ENCODE peak calls at places on chromosomes 2 and 18, in seven cellular contexts. Q is psoas muscle, H is neural progenitor cell, P is bronchial epithelial cell, R is HCT116, K is uterus, X is fibroblast of villous mesenchyme. B is an unnamed sample.

GRCh38 chr2:187499941-187500532 is 52.0 kb upstream of the CALCRL start:
- DNase-seq in H (peak), R (peak), P (peak), X (peak), K (peak), Q (peak), B (peak)

GRCh38 chr2:44941551-44942234 is at the start of gene SIX3:
- DNase-seq in H (peak), R (peak), Q (no peak), P (no peak), X (no peak), K (no peak), B (peak)

GRCh38 chr18:48635806-48636205 is 97.0 kb downstream of the CTIF start:
- DNase-seq in X (no peak), H (no peak), Q (no peak), P (no peak), R (no peak), K (no peak), B (no peak)

GRCh38 chr2:127608061-127609011 is 37.6 kb upstream of the GPR17 start:
- DNase-seq in Q (no peak), X (no peak), P (no peak), H (no peak), R (no peak), K (no peak), B (no peak)

GRCh38 chr18:59621027-59621426 is 76.2 kb downstream of the CCBE1 start:
- DNase-seq in H (no peak), R (no peak), P (peak), Q (no peak), K (no peak), X (no peak), B (no peak)

GRCh38 chr2:167581961-167582574 is 665.3 kb downstream of the STK39 start:
- DNase-seq in X (peak), K (no peak), Q (no peak), R (no peak), H (no peak), P (no peak), B (no peak)

GRCh38 chr2:137881711-137882110 is 82.6 kb upstream of the HNMT start:
- DNase-seq in X (no peak), Q (no peak), P (no peak), K (no peak), R (no peak), H (no peak), B (no peak)

GRCh38 chr2:211745295-211746097 is 793.1 kb downstream of the ERBB4 start:
- DNase-seq in Q (peak), X (peak), H (peak), R (peak), K (no peak), P (peak), B (peak)

GRCh38 chr2:68807821-68808266 is 63.4 kb downstream of the BMP10 start:
- DNase-seq in P (peak), R (no peak), H (no peak), Q (no peak), K (no peak), X (peak), B (peak)

GRCh38 chr2:230225486-230225885 is at the start of gene SP140:
- DNase-seq in R (no peak), K (no peak), X (no peak), H (no peak), Q (no peak), P (no peak), B (no peak)

GRCh38 chr2:27182346-27182745 is 29.5 kb upstream of the ATRAID start:
- DNase-seq in K (no peak), Q (no peak), P (no peak), X (peak), H (no peak), R (no peak), B (peak)

GRCh38 chr18:6881034-6881800 is 151.7 kb downstream of the ARHGAP28 start:
- DNase-seq in X (peak), Q (no peak), K (peak), P (no peak), H (peak), R (no peak), B (peak)

GRCh38 chr2:17878222-17879136 is at the start of gene KCNS3:
- DNase-seq in K (peak), P (no peak), H (peak), R (no peak), X (peak), Q (peak), B (peak)

GRCh38 chr18:23498062-23498582 is 5.2 kb upstream of the RMC1 start:
- DNase-seq in R (no peak), P (no peak), Q (no peak), X (no peak), H (no peak), K (no peak), B (no peak)

GRCh38 chr2:24756789-24757188 is 36.4 kb downstream of the PTRHD1 start:
- DNase-seq in H (no peak), K (no peak), P (no peak), Q (no peak), R (no peak), X (no peak), B (no peak)

GRCh38 chr18:43486462-43486861 is 209.2 kb upstream of the SYT4 start:
- DNase-seq in Q (no peak), H (peak), P (no peak), X (no peak), K (no peak), R (peak), B (no peak)

GRCh38 chr2:54204476-54204875 is 51.6 kb downstream of the TSPYL6 start:
- DNase-seq in H (no peak), P (no peak), K (no peak), Q (no peak), R (no peak), X (no peak), B (peak)

GRCh38 chr18:3054785-3055184 is 41.8 kb upstream of the LPIN2 start:
- DNase-seq in K (no peak), R (no peak), Q (no peak), H (no peak), X (no peak), P (peak), B (no peak)

GRCh38 chr2:83695037-83695436 is 764.0 kb downstream of the SUCLG1 start:
- DNase-seq in P (no peak), X (no peak), K (no peak), R (no peak), H (no peak), Q (no peak), B (no peak)

GRCh38 chr18:74380916-74381315 is 65.3 kb downstream of the C18orf63 start:
- DNase-seq in P (no peak), R (no peak), H (no peak), Q (no peak), K (no peak), X (no peak), B (no peak)

GRCh38 chr2:110729106-110729505 is 3.3 kb upstream of the ACOXL start:
- DNase-seq in H (peak), X (no peak), P (no peak), R (no peak), Q (no peak), K (no peak), B (no peak)

GRCh38 chr2:82526267-82526666 is 1932.8 kb downstream of the SUCLG1 start:
- DNase-seq in K (no peak), H (no peak), Q (no peak), P (no peak), R (no peak), X (no peak), B (no peak)

GRCh38 chr2:217995741-217996141 is 7.1 kb downstream of the TNS1 start:
- DNase-seq in P (no peak), K (peak), Q (peak), R (no peak), H (no peak), X (peak), B (peak)

GRCh38 chr2:127400533-127400896 is 12.7 kb upstream of the MAP3K2 start:
- DNase-seq in H (no peak), R (no peak), K (no peak), Q (no peak), P (peak), X (no peak), B (no peak)

DNA sequence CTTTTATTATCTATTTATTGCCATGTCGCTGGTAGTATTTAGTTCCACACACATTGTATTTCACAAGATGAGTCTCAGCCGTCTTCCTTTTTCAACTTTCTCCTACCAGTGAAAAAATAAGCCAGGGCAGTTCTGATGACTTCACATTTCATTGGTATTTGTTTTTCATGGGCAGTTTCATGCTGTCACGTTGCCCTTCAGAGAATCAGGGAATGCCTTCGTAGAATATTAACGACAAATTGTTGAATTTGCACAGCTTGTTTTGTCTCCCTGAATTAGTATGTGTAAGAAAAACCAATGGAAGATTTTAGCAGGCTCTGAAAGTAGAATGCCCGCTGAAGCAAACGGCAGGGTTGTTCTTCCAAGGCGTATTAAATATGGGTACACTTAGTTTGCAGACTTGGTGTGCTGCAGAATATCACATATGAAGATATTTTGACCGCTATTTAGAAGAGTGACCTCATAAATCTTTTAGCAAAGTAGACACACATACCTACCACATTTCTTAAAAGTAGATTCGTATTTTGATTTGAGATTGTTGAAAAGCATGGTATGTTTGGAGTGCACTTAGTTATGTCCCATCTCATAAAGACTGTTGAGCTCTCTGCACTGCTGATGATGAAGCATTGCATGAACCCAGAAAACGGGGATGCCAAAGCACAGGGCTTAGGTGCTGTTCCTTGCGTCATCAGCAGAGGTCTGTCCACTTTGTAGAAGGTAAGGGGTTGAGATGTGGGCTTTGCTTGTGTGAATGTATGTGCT is 2.9 kb downstream of the NEDD4L start:
- DNase-seq in K (no peak), P (peak), X (no peak), H (no peak), R (no peak), Q (no peak), B (no peak)
- H3K4me3 ChIP-seq in K (no peak), P (no peak), X (no peak), H (peak), R (no peak), Q (no peak), B (no peak)

GRCh38 chr2:213159768-213160167 is 8.4 kb upstream of the IKZF2 start:
- DNase-seq in H (no peak), K (no peak), P (no peak), R (no peak), X (no peak), Q (no peak), B (no peak)
- TF ChIP-seq CTCF in H (no peak), K (no peak), P (no peak), R (no peak), X (no peak), Q (no peak), B (no peak)

GRCh38 chr2:73896362-73897239 is 3.8 kb downstream of the ACTG2 start:
- DNase-seq in P (no peak), K (no peak), Q (no peak), H (no peak), X (peak), R (no peak), B (peak)

GRCh38 chr2:73895473-73895872 is 2.7 kb downstream of the ACTG2 start:
- DNase-seq in Q (no peak), K (no peak), X (no peak), H (no peak), R (no peak), P (no peak), B (no peak)

GRCh38 chr2:73897934-73898333 is 5.1 kb downstream of the ACTG2 start:
- DNase-seq in K (no peak), H (no peak), R (no peak), Q (no peak), P (no peak), X (no peak), B (no peak)

GRCh38 chr2:73894877-73895276 is 2.1 kb downstream of the ACTG2 start:
- DNase-seq in H (no peak), P (no peak), Q (no peak), R (no peak), X (no peak), K (no peak), B (no peak)

GRCh38 chr2:73897240-73897583 is 4.4 kb downstream of the ACTG2 start:
- DNase-seq in X (no peak), K (no peak), H (peak), R (no peak), Q (no peak), P (no peak), B (no peak)
- H3K4me3 ChIP-seq in X (no peak), K (peak), H (no peak), R (no peak), Q (no peak), P (no peak), B (no peak)

GRCh38 chr2:155250800-155251199 is 552.3 kb downstream of the KCNJ3 start:
- DNase-seq in Q (no peak), X (no peak), R (peak), H (peak), P (peak), K (no peak), B (no peak)
- TF ChIP-seq CTCF in Q (no peak), X (peak), R (peak), H (peak), P (peak), K (no peak), B (no peak)

GRCh38 chr2:104847821-104848160 is 6.1 kb upstream of the POU3F3 start:
- DNase-seq in K (no peak), P (no peak), R (no peak), H (no peak), X (no peak), Q (no peak), B (no peak)

GRCh38 chr2:104844813-104845551 is 8.9 kb upstream of the POU3F3 start:
- DNase-seq in Q (no peak), R (no peak), H (peak), K (no peak), X (no peak), P (no peak), B (no peak)

GRCh38 chr2:104846955-104847820 is 6.7 kb upstream of the POU3F3 start:
- DNase-seq in P (no peak), R (no peak), X (no peak), H (peak), Q (no peak), K (no peak), B (no peak)

GRCh38 chr2:104845552-104845931 is 8.4 kb upstream of the POU3F3 start:
- DNase-seq in X (no peak), P (no peak), Q (no peak), H (peak), K (no peak), R (no peak), B (no peak)

DNA sequence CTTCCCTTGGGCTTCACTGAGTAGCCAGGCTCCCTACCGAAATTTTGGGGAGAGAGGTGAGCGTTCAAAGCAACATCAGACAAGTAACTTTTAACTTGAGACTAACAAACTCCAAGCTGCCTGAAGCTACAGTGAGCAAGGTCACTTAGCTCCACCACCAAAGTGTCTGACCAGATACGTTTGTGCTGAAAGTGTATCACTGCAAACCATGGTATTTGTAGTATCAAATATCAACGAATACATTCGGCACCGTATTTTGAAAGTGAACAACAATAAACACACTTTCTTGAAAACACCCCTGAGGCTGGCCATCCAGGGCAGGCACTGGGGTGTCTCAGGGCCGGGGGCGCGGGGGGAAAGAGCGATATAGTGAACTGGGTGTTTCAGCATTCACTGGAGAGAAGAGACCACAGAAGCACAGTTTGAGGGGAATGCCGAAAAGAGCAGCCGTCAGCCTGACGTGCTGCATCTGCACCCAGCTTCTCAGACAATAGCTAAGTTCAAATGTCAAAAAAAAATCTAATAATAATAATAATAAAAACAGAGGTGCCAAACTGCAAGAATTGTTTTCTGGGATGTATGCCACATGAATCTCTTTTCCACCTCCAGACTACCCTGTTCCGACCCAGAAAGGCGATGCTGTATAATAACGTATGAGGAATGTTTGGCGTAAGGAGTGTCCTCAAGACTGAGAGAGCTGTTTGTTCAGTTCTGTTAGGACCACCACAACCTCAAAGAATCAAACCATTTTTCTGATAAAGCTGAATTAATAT is 7.5 kb upstream of the POU3F3 start:
- DNase-seq in H (no peak), R (no peak), X (no peak), K (no peak), Q (no peak), P (no peak), B (no peak)
- H3K4me3 ChIP-seq in H (peak), R (no peak), X (no peak), K (no peak), Q (no peak), P (no peak), B (no peak)

GRCh38 chr18:32328379-32328778 is 138.5 kb downstream of the MEP1B start:
- DNase-seq in R (no peak), H (no peak), K (no peak), Q (no peak), P (peak), X (no peak), B (peak)
- TF ChIP-seq CTCF in R (no peak), H (no peak), K (no peak), Q (no peak), P (no peak), X (no peak), B (no peak)

GRCh38 chr2:32940598-32940997 is 6.2 kb upstream of the LTBP1 start:
- DNase-seq in H (no peak), R (no peak), P (no peak), X (no peak), K (no peak), Q (no peak), B (no peak)

GRCh38 chr2:32941944-32942690 is 4.6 kb upstream of the LTBP1 start:
- DNase-seq in X (no peak), R (no peak), Q (no peak), K (no peak), P (no peak), H (no peak), B (no peak)

GRCh38 chr2:32933756-32934095 is 13.0 kb upstream of the LTBP1 start:
- DNase-seq in K (no peak), R (no peak), X (no peak), P (no peak), H (no peak), Q (no peak), B (no peak)

GRCh38 chr2:32938934-32939333 is 7.8 kb upstream of the LTBP1 start:
- DNase-seq in K (no peak), H (no peak), P (no peak), X (no peak), Q (no peak), R (no peak), B (no peak)

GRCh38 chr2:32937602-32938450 is 8.9 kb upstream of the LTBP1 start:
- DNase-seq in K (no peak), H (peak), Q (no peak), X (peak), P (peak), R (peak), B (no peak)
- H3K4me3 ChIP-seq in K (no peak), H (peak), Q (no peak), X (no peak), P (no peak), R (no peak), B (no peak)

DNA sequence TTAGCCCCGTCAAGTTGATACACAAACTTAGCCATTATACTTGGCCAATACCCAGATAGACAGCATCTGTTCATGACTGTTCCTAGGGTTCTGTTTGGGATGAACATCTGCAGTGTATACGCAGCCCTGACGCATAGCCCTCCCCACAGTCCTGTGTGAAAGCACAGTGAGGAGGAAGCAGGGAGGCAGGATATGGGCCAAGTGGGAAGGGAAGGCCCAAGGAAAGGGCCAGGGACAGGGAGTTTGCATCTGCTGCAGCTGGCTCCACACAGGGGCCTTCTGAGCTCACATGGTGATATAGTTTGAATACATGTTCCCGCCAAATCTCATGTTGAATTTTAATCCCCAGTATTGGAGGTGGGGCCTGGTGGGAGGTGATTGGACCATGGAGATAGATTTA is 80.2 kb downstream of the CMPK2 start:
- DNase-seq in X (no peak), R (no peak), H (no peak), Q (no peak), P (no peak), K (no peak), B (no peak)
- TF ChIP-seq CTCF in X (no peak), R (no peak), H (no peak), Q (no peak), P (no peak), K (no peak), B (no peak)

GRCh38 chr18:32769242-32770180 is 3.3 kb downstream of the KLHL14 start:
- DNase-seq in X (no peak), P (no peak), K (no peak), R (no peak), Q (peak), H (peak), B (no peak)
- H3K4me3 ChIP-seq in X (no peak), P (no peak), K (no peak), R (no peak), Q (peak), H (peak), B (no peak)

GRCh38 chr2:112960230-112960825 is 17.5 kb upstream of the IL36G start:
- DNase-seq in K (no peak), X (no peak), H (no peak), P (no peak), Q (no peak), R (no peak), B (no peak)

GRCh38 chr2:112958428-112959108 is 19.2 kb upstream of the IL36G start:
- DNase-seq in H (peak), P (peak), X (peak), Q (no peak), R (peak), K (no peak), B (peak)

GRCh38 chr2:112957511-112957910 is 20.3 kb upstream of the IL36G start:
- DNase-seq in H (no peak), K (no peak), Q (no peak), R (no peak), X (no peak), P (no peak), B (no peak)

GRCh38 chr2:112962308-112963175 is 15.3 kb upstream of the IL36G start:
- DNase-seq in Q (no peak), H (no peak), X (no peak), P (peak), K (no peak), R (no peak), B (no peak)

DNA sequence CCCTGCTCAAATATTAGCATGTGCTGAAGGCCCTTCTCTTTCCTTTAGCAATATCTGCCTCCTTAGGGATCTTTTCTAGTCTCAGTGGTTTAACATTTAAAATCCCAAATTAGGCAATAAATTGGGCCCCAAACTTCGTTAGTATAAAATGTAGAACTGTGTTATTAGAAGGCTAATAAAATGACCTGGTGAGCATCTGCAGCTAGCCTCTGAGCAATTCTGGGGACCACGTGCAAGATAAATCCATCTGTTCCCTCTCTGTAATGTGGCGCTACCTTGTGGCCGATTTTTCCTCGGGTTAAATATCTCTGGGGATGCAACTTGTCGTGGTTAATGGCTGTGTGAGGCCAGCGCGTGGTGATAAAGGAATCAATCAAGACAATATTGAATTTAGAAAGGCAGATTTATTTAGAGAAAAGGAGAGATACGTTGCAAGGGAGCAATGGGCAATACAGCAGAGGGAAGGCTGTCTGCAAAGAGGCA is 18.7 kb upstream of the IL36G start:
- DNase-seq in R (no peak), P (no peak), Q (no peak), X (no peak), H (peak), K (no peak), B (no peak)
- TF ChIP-seq CTCF in R (no peak), P (peak), Q (no peak), X (no peak), H (peak), K (no peak), B (no peak)

B was measured in AG10803.